ENCODE peak calls at places on chromosomes 7 and 10, in nine cellular contexts. One of them, this sample, is unnamed.

GRCh38 chr7:26469188-26469587 is 177.5 kb downstream of the SNX10 start:
- DNase-seq in activated CD8-positive, alpha-beta memory T cell treated with anti-CD3 and anti-CD28 coated beads for 24 hours: no peak
- DNase-seq in Right ventricle myocardium inferior: no peak
- DNase-seq in AG04450: no peak
- DNase-seq in fibroblast of lung: no peak
- DNase-seq in endothelial cell of umbilical vein: no peak
- DNase-seq in adipocyte: no peak
- DNase-seq in stomach: no peak
- DNase-seq in stimulated activated CD4-positive, alpha-beta T cell treated with anti-CD3 and anti-CD28 coated beads, TNF-alpha, amount 100 ng/mL, for 1 hour: no peak
- DNase-seq in this sample: no peak

GRCh38 chr7:10237306-10237705 is 736.4 kb upstream of the PHF14 start:
- DNase-seq in activated CD8-positive, alpha-beta memory T cell treated with anti-CD3 and anti-CD28 coated beads for 24 hours: no peak
- DNase-seq in Right ventricle myocardium inferior: no peak
- DNase-seq in AG04450: no peak
- DNase-seq in fibroblast of lung: peak
- DNase-seq in endothelial cell of umbilical vein: peak
- DNase-seq in adipocyte: no peak
- DNase-seq in stomach: no peak
- DNase-seq in stimulated activated CD4-positive, alpha-beta T cell treated with anti-CD3 and anti-CD28 coated beads, TNF-alpha, amount 100 ng/mL, for 1 hour: no peak
- DNase-seq in this sample: no peak

GRCh38 chr10:77544607-77545006 is 93.0 kb downstream of the KCNMA1 start:
- DNase-seq in activated CD8-positive, alpha-beta memory T cell treated with anti-CD3 and anti-CD28 coated beads for 24 hours: no peak
- DNase-seq in Right ventricle myocardium inferior: no peak
- DNase-seq in AG04450: no peak
- DNase-seq in fibroblast of lung: peak
- DNase-seq in endothelial cell of umbilical vein: no peak
- DNase-seq in adipocyte: no peak
- DNase-seq in stomach: no peak
- DNase-seq in stimulated activated CD4-positive, alpha-beta T cell treated with anti-CD3 and anti-CD28 coated beads, TNF-alpha, amount 100 ng/mL, for 1 hour: no peak
- DNase-seq in this sample: no peak

GRCh38 chr7:474605-475424 is 44.8 kb downstream of the PDGFA start:
- DNase-seq in activated CD8-positive, alpha-beta memory T cell treated with anti-CD3 and anti-CD28 coated beads for 24 hours: no peak
- DNase-seq in Right ventricle myocardium inferior: no peak
- DNase-seq in AG04450: no peak
- DNase-seq in fibroblast of lung: no peak
- DNase-seq in endothelial cell of umbilical vein: no peak
- DNase-seq in adipocyte: no peak
- DNase-seq in stomach: no peak
- DNase-seq in stimulated activated CD4-positive, alpha-beta T cell treated with anti-CD3 and anti-CD28 coated beads, TNF-alpha, amount 100 ng/mL, for 1 hour: no peak
- DNase-seq in this sample: peak

GRCh38 chr7:85464042-85464651 is 277.3 kb upstream of the SEMA3D start:
- DNase-seq in activated CD8-positive, alpha-beta memory T cell treated with anti-CD3 and anti-CD28 coated beads for 24 hours: no peak
- DNase-seq in Right ventricle myocardium inferior: no peak
- DNase-seq in AG04450: no peak
- DNase-seq in fibroblast of lung: peak
- DNase-seq in endothelial cell of umbilical vein: peak
- DNase-seq in adipocyte: peak
- DNase-seq in stomach: no peak
- DNase-seq in stimulated activated CD4-positive, alpha-beta T cell treated with anti-CD3 and anti-CD28 coated beads, TNF-alpha, amount 100 ng/mL, for 1 hour: no peak
- DNase-seq in this sample: peak

GRCh38 chr10:110525349-110526260 is 27.9 kb downstream of the DUSP5 start:
- DNase-seq in activated CD8-positive, alpha-beta memory T cell treated with anti-CD3 and anti-CD28 coated beads for 24 hours: peak
- DNase-seq in Right ventricle myocardium inferior: no peak
- DNase-seq in AG04450: no peak
- DNase-seq in fibroblast of lung: peak
- DNase-seq in endothelial cell of umbilical vein: no peak
- DNase-seq in adipocyte: peak
- DNase-seq in stomach: no peak
- DNase-seq in stimulated activated CD4-positive, alpha-beta T cell treated with anti-CD3 and anti-CD28 coated beads, TNF-alpha, amount 100 ng/mL, for 1 hour: no peak
- DNase-seq in this sample: peak

GRCh38 chr10:110637558-110638053 is 6.5 kb upstream of the RBM20 start:
- DNase-seq in activated CD8-positive, alpha-beta memory T cell treated with anti-CD3 and anti-CD28 coated beads for 24 hours: no peak
- DNase-seq in Right ventricle myocardium inferior: no peak
- DNase-seq in AG04450: no peak
- DNase-seq in fibroblast of lung: no peak
- DNase-seq in endothelial cell of umbilical vein: no peak
- DNase-seq in adipocyte: no peak
- DNase-seq in stomach: no peak
- DNase-seq in stimulated activated CD4-positive, alpha-beta T cell treated with anti-CD3 and anti-CD28 coated beads, TNF-alpha, amount 100 ng/mL, for 1 hour: no peak
- DNase-seq in this sample: no peak

GRCh38 chr7:127822822-127823508 is 171.0 kb downstream of the SND1 start:
- DNase-seq in activated CD8-positive, alpha-beta memory T cell treated with anti-CD3 and anti-CD28 coated beads for 24 hours: no peak
- DNase-seq in Right ventricle myocardium inferior: no peak
- DNase-seq in AG04450: no peak
- DNase-seq in fibroblast of lung: no peak
- DNase-seq in endothelial cell of umbilical vein: no peak
- DNase-seq in adipocyte: no peak
- DNase-seq in stomach: no peak
- DNase-seq in stimulated activated CD4-positive, alpha-beta T cell treated with anti-CD3 and anti-CD28 coated beads, TNF-alpha, amount 100 ng/mL, for 1 hour: no peak
- DNase-seq in this sample: peak

GRCh38 chr10:88428442-88428841 is 154.7 kb downstream of the RNLS start:
- DNase-seq in activated CD8-positive, alpha-beta memory T cell treated with anti-CD3 and anti-CD28 coated beads for 24 hours: no peak
- DNase-seq in Right ventricle myocardium inferior: no peak
- DNase-seq in AG04450: no peak
- DNase-seq in fibroblast of lung: peak
- DNase-seq in endothelial cell of umbilical vein: no peak
- DNase-seq in adipocyte: peak
- DNase-seq in stomach: no peak
- DNase-seq in stimulated activated CD4-positive, alpha-beta T cell treated with anti-CD3 and anti-CD28 coated beads, TNF-alpha, amount 100 ng/mL, for 1 hour: no peak
- DNase-seq in this sample: no peak

GRCh38 chr7:90642978-90643377 is 46.9 kb downstream of the CDK14 start:
- DNase-seq in activated CD8-positive, alpha-beta memory T cell treated with anti-CD3 and anti-CD28 coated beads for 24 hours: no peak
- DNase-seq in Right ventricle myocardium inferior: no peak
- DNase-seq in AG04450: no peak
- DNase-seq in fibroblast of lung: no peak
- DNase-seq in endothelial cell of umbilical vein: no peak
- DNase-seq in adipocyte: no peak
- DNase-seq in stomach: no peak
- DNase-seq in stimulated activated CD4-positive, alpha-beta T cell treated with anti-CD3 and anti-CD28 coated beads, TNF-alpha, amount 100 ng/mL, for 1 hour: no peak
- DNase-seq in this sample: no peak

GRCh38 chr10:117167346-117168134 is 29.5 kb upstream of the VAX1 start:
- DNase-seq in activated CD8-positive, alpha-beta memory T cell treated with anti-CD3 and anti-CD28 coated beads for 24 hours: peak
- DNase-seq in Right ventricle myocardium inferior: no peak
- DNase-seq in AG04450: no peak
- DNase-seq in fibroblast of lung: no peak
- DNase-seq in endothelial cell of umbilical vein: no peak
- DNase-seq in adipocyte: no peak
- DNase-seq in stomach: no peak
- DNase-seq in stimulated activated CD4-positive, alpha-beta T cell treated with anti-CD3 and anti-CD28 coated beads, TNF-alpha, amount 100 ng/mL, for 1 hour: no peak
- DNase-seq in this sample: no peak